ENCODE peak calls at places on chromosomes 4 and X, in nine cellular contexts. T, R, G, F, Z, E, D, S and W are unnamed samples.

GRCh38 chr4:127578967-127579366 is 53.8 kb upstream of the INTU start:
- DNase-seq in G (no peak), R (no peak), T (no peak), Z (no peak), E (no peak), D (no peak), F (no peak), S (no peak), W (no peak)

GRCh38 chr4:138567696-138568095 is 325.5 kb upstream of the SLC7A11 start:
- DNase-seq in S (no peak), D (no peak), Z (no peak), R (no peak), F (no peak), G (no peak), T (no peak), E (no peak), W (no peak)

GRCh38 chr4:14180166-14180565 is 552.6 kb upstream of the BOD1L1 start:
- DNase-seq in S (no peak), Z (no peak), R (no peak), E (no peak), F (no peak), T (no peak), G (no peak), D (no peak), W (no peak)

GRCh38 chr4:184806246-184806550 is 19.6 kb downstream of the ACSL1 start:
- DNase-seq in D (no peak), Z (no peak), F (no peak), R (no peak), E (no peak), S (no peak), T (no peak), G (no peak), W (no peak)

GRCh38 chr4:174523003-174523693 is 860 bp upstream of the HPGD start:
- DNase-seq in T (no peak), Z (no peak), F (peak), G (no peak), S (no peak), D (peak), R (peak), E (no peak), W (peak)

GRCh38 chrX:17788956-17789562 is 51.8 kb downstream of the SCML1 start:
- DNase-seq in D (no peak), F (peak), E (no peak), G (no peak), R (no peak), T (no peak), Z (no peak), S (no peak), W (no peak)

GRCh38 chr4:1584498-1584897 is 99.6 kb downstream of the FAM53A start:
- DNase-seq in R (no peak), G (peak), E (no peak), F (no peak), S (no peak), Z (no peak), T (no peak), D (no peak), W (no peak)

GRCh38 chr4:54657194-54657555 is 582 bp upstream of the KIT start:
- DNase-seq in G (no peak), D (no peak), F (no peak), S (no peak), Z (no peak), E (no peak), R (no peak), T (no peak), W (peak)

GRCh38 chr4:172596206-172596605 is 572.4 kb upstream of the GALNT7 start:
- DNase-seq in E (no peak), D (no peak), S (no peak), T (no peak), R (no peak), Z (no peak), G (no peak), F (no peak), W (peak)

GRCh38 chrX:17601816-17602215 is 135.5 kb upstream of the SCML1 start:
- DNase-seq in D (no peak), E (no peak), T (no peak), R (no peak), G (no peak), S (no peak), Z (no peak), F (no peak), W (no peak)

GRCh38 chrX:125090046-125090445 is 229.6 kb upstream of the TEX13C start:
- DNase-seq in Z (no peak), D (no peak), T (no peak), S (no peak), G (no peak), F (no peak), R (no peak), E (peak), W (peak)

GRCh38 chr4:2291705-2292651 is 30.1 kb upstream of the MXD4 start:
- DNase-seq in Z (no peak), F (no peak), E (no peak), T (peak), S (peak), R (no peak), G (no peak), D (no peak), W (no peak)